ENCODE peak calls at places on chromosomes 3 and 15, in ten cellular contexts. U, N, J, K, F, T, R, H, B and W are unnamed samples.
A peak's percentile ranks its signal among the peaks of the same experiment; 100 is the strongest.

GRCh38 chr3:72380193-72380592 is 468.1 kb downstream of the SHQ1 start:
- DNase-seq in U (no peak), N (no peak), J (peak; percentile 17), K (no peak), F (no peak), T (no peak), R (peak; percentile 46), H (no peak), B (no peak), W (no peak)

GRCh38 chr15:40969363-40969762 is 16.1 kb downstream of the CHAC1 start:
- DNase-seq in U (peak; percentile 18), N (no peak), J (no peak), K (no peak), F (no peak), T (no peak), R (no peak), H (no peak), B (no peak), W (no peak)

GRCh38 chr3:132660056-132660744 is at the start of gene UBA5:
- DNase-seq in U (peak; percentile 82), N (peak; percentile 56), J (peak; percentile 62), K (peak; percentile 83), F (peak; percentile 46), T (peak; percentile 81), R (peak; percentile 76), H (peak; percentile 79), B (peak; percentile 50), W (peak; percentile 29)

GRCh38 chr3:139811331-139811730 is 123.7 kb upstream of the CLSTN2 start:
- DNase-seq in U (no peak), N (no peak), J (no peak), K (no peak), F (no peak), T (no peak), R (no peak), H (no peak), B (no peak), W (no peak)

GRCh38 chr15:35168464-35168863 is 83.4 kb upstream of the NANOGP8 start:
- DNase-seq in U (no peak), N (no peak), J (no peak), K (no peak), F (no peak), T (no peak), R (peak; percentile 11), H (no peak), B (no peak), W (no peak)

GRCh38 chr3:194272861-194273266 is 78.3 kb downstream of the CPN2 start:
- DNase-seq in U (peak; percentile 76), N (no peak), J (no peak), K (no peak), F (peak; percentile 14), T (no peak), R (no peak), H (no peak), B (no peak), W (peak; percentile 93)

GRCh38 chr15:51726302-51727073 is 11.0 kb downstream of the LYSMD2 start:
- DNase-seq in U (peak; percentile 91), N (peak; percentile 74), J (peak; percentile 66), K (peak; percentile 55), F (peak; percentile 42), T (no peak), R (peak; percentile 88), H (peak; percentile 71), B (no peak), W (no peak)

GRCh38 chr3:136916200-136916599 is 41.6 kb upstream of the IL20RB start:
- DNase-seq in U (no peak), N (no peak), J (no peak), K (no peak), F (no peak), T (no peak), R (no peak), H (no peak), B (no peak), W (no peak)

GRCh38 chr3:117052356-117052755 is 342.8 kb downstream of the TUSC7 start:
- DNase-seq in U (no peak), N (no peak), J (no peak), K (no peak), F (no peak), T (no peak), R (no peak), H (no peak), B (no peak), W (no peak)

GRCh38 chr3:133857767-133858166 is 37.9 kb downstream of the RAB6B start:
- DNase-seq in U (no peak), N (peak; percentile 35), J (no peak), K (no peak), F (peak; percentile 13), T (no peak), R (no peak), H (peak; percentile 53), B (no peak), W (no peak)

GRCh38 chr3:3068358-3068881 is 41.8 kb downstream of the IL5RA start:
- DNase-seq in U (no peak), N (no peak), J (no peak), K (no peak), F (no peak), T (no peak), R (no peak), H (no peak), B (no peak), W (no peak)

GRCh38 chr3:14203521-14204079 is 25.0 kb downstream of the LSM3 start:
- DNase-seq in U (peak; percentile 83), N (peak; percentile 76), J (peak; percentile 75), K (peak; percentile 65), F (peak; percentile 78), T (peak; percentile 70), R (peak; percentile 66), H (peak; percentile 48), B (peak; percentile 65), W (peak; percentile 67)

GRCh38 chr3:62874398-62875102 is 666 bp downstream of the CADPS start:
- DNase-seq in U (no peak), N (no peak), J (peak; percentile 56), K (peak; percentile 56), F (no peak), T (peak; percentile 67), R (no peak), H (no peak), B (no peak), W (no peak)

GRCh38 chr3:50673937-50674336 is 790 bp upstream of the DOCK3 start:
- DNase-seq in U (no peak), N (no peak), J (no peak), K (no peak), F (no peak), T (no peak), R (no peak), H (no peak), B (no peak), W (no peak)

GRCh38 chr3:50672656-50673055 is 2.1 kb upstream of the DOCK3 start:
- DNase-seq in U (no peak), N (no peak), J (no peak), K (no peak), F (no peak), T (no peak), R (no peak), H (no peak), B (no peak), W (no peak)

GRCh38 chr3:50676031-50676705 is 1.4 kb downstream of the DOCK3 start:
- DNase-seq in U (no peak), N (no peak), J (no peak), K (no peak), F (no peak), T (no peak), R (no peak), H (no peak), B (no peak), W (no peak)

GRCh38 chr3:50675179-50676030 is 678 bp downstream of the DOCK3 start:
- DNase-seq in U (peak; percentile 72), N (peak; percentile 32), J (peak; percentile 85), K (peak; percentile 91), F (no peak), T (peak; percentile 10), R (no peak), H (peak; percentile 81), B (peak; percentile 65), W (no peak)

GRCh38 chr3:50674349-50675178 is at the start of gene DOCK3:
- DNase-seq in U (peak; percentile 82), N (peak; percentile 67), J (peak; percentile 93), K (peak; percentile 72), F (no peak), T (no peak), R (peak; percentile 19), H (peak; percentile 58), B (peak; percentile 61), W (peak; percentile 76)
- TF ChIP-seq CTCF in U (no peak), N (no peak), J (no peak), K (no peak), F (no peak), T (no peak), R (no peak), H (no peak), B (no peak), W (no peak)

DNA sequence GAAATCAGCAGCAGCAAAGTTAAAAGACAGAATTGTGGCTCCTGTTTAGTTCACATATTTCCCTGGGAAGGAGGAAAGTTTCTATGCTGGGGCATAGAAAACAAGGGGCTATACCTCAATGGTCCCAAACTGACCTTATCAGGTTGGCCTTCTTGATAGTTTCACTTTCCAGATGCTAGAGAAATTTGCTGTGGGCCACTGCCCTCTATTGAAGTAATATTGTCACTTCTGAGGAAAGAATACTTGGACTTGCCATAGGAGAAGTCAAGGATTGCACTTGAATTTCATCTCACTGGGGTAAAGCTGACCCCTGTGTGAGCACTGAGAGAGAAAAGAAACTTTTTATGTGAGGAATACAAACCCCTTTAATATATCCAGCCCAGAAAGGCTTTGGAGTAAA is 49.3 kb upstream of the XCR1 start:
- DNase-seq in U (no peak), N (no peak), J (no peak), K (no peak), F (no peak), T (no peak), R (no peak), H (no peak), B (no peak), W (no peak)
- TF ChIP-seq CTCF in U (no peak), N (peak; percentile 61), J (no peak), K (no peak), F (no peak), T (no peak), R (peak; percentile 43), H (no peak), B (no peak), W (peak; percentile 18)

GRCh38 chr3:19116239-19116638 is 32.1 kb upstream of the KCNH8 start:
- DNase-seq in U (no peak), N (no peak), J (no peak), K (no peak), F (no peak), T (no peak), R (no peak), H (no peak), B (no peak), W (no peak)
- TF ChIP-seq CTCF in U (no peak), N (no peak), J (no peak), K (no peak), F (no peak), T (no peak), R (no peak), H (no peak), B (no peak), W (no peak)

DNA sequence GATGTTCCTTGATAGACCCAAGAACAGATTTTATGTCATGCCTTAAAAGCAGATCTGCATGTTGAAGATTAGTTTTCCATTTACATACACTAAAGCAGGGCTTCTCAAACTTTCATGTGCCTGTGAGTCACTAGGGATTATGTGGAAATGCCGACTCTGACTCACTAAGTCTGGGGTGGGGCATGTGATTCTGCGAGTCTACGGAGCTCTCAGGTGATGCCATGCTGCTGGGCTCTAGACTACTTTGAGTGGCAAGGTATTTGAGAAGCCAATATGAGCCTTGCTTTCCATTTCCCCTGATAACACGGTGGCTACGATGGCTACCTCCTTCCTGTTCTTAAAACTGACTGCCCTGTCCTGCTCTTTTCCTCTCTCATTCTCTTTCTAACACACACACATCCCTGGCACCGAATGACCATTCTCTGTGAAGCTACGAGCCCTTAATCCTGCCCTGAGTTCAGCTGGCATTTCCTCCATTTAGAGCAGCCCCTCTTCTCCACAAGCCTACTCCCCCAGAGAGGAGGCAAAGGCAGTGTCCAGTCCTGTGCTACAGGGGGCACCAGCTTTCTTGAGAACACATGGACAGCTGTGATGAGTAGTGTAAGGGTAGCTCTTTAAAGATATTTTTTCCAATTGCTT is 39.7 kb upstream of the PYGO1 start:
- DNase-seq in U (no peak), N (no peak), J (no peak), K (no peak), F (no peak), T (no peak), R (peak; percentile 96), H (no peak), B (no peak), W (no peak)
- TF ChIP-seq CTCF in U (no peak), N (peak; percentile 12), J (peak; percentile 9), K (peak; percentile 37), F (no peak), T (no peak), R (no peak), H (no peak), B (no peak), W (peak; percentile 1)